ENCODE peak calls at places on chromosomes 13 and 19, in seven cellular contexts. F is ELF-1, A is A549, M is brain microvascular endothelial cell, U is mesothelial cell of epicardium, K is dermis microvascular lymphatic vessel endothelial cell, P is GM06990. Z is an unnamed sample.

GRCh38 chr19:17332677-17333581 is 1.7 kb downstream of the ANO8 start:
- DNase-seq in U (no peak), P (no peak), M (no peak), F (peak; percentile 97), A (peak; percentile 41), K (peak; percentile 52), Z (peak; percentile 34)

GRCh38 chr13:109719962-109720646 is 66.3 kb downstream of the IRS2 start:
- DNase-seq in P (no peak), F (no peak), A (no peak), U (no peak), M (no peak), K (no peak), Z (no peak)

GRCh38 chr13:48398450-48399095 is 14.3 kb downstream of the LPAR6 start:
- DNase-seq in K (peak; percentile 7), U (no peak), P (no peak), F (no peak), A (no peak), M (peak; percentile 7), Z (no peak)

GRCh38 chr13:62309904-62310303 is 894.3 kb upstream of the PCDH20 start:
- DNase-seq in M (no peak), P (no peak), U (no peak), F (peak; percentile 21), K (no peak), A (no peak), Z (no peak)

GRCh38 chr13:40518481-40518882 is 148.0 kb downstream of the FOXO1 start:
- DNase-seq in K (no peak), M (no peak), A (no peak), U (no peak), F (no peak), P (peak; percentile 56), Z (no peak)

GRCh38 chr13:106568225-106569003 is 477 bp upstream of the ARGLU1 start:
- DNase-seq in M (no peak), K (no peak), P (no peak), U (no peak), A (peak; percentile 7), F (no peak), Z (no peak)

GRCh38 chr19:58054792-58055482 is 4.1 kb upstream of the ZNF135 start:
- DNase-seq in P (no peak), M (peak; percentile 12), K (peak; percentile 5), U (no peak), F (no peak), A (no peak), Z (peak; percentile 62)

GRCh38 chr13:44719857-44720671 is 143.9 kb upstream of the TSC22D1 start:
- DNase-seq in F (no peak), U (no peak), K (peak; percentile 49), P (no peak), A (no peak), M (peak; percentile 82), Z (no peak)

GRCh38 chr13:60335531-60335930 is 61.5 kb upstream of the TDRD3 start:
- DNase-seq in K (peak; percentile 18), A (no peak), U (no peak), P (no peak), M (no peak), F (no peak), Z (no peak)

Z was measured in hypothalamus.